ENCODE peak calls at places on chromosomes 12 and 14, in ten cellular contexts. I, Y, M, O, E, F, C, D, Z and N are unnamed samples.

GRCh38 chr14:22791302-22791701 is 23.9 kb downstream of the SLC7A7 start:
- DNase-seq in D (no peak), Z (no peak), M (peak; percentile 13), I (no peak), E (no peak), C (peak; percentile 86), F (no peak), O (no peak), Y (no peak), N (no peak)

GRCh38 chr14:75044322-75044721 is 6.9 kb downstream of the MLH3 start:
- DNase-seq in I (no peak), M (no peak), E (no peak), Y (no peak), Z (no peak), F (no peak), D (no peak), C (peak; percentile 75), O (no peak), N (no peak)

GRCh38 chr14:53857625-53858343 is 98.8 kb downstream of the BMP4 start:
- DNase-seq in Y (no peak), F (no peak), M (no peak), D (no peak), O (no peak), Z (no peak), C (no peak), I (no peak), E (no peak), N (no peak)

GRCh38 chr12:131105736-131106356 is 152.1 kb downstream of the ADGRD1 start:
- DNase-seq in C (no peak), M (no peak), Y (no peak), I (peak; percentile 44), Z (no peak), D (no peak), F (no peak), O (no peak), E (no peak), N (no peak)

GRCh38 chr14:79044894-79045624 is 874.9 kb downstream of the NRXN3 start:
- DNase-seq in D (no peak), I (no peak), Y (peak; percentile 11), M (no peak), Z (peak; percentile 6), O (peak; percentile 29), C (peak; percentile 87), E (no peak), F (no peak), N (peak; percentile 89)

GRCh38 chr12:49706351-49707126 is 666 bp downstream of the FMNL3 start:
- DNase-seq in M (peak; percentile 28), E (no peak), D (no peak), Y (peak; percentile 65), C (peak; percentile 65), I (peak; percentile 57), F (peak; percentile 2), O (peak; percentile 18), Z (peak; percentile 74), N (peak; percentile 54)

GRCh38 chr12:132506730-132507538 is 17.0 kb downstream of the FBRSL1 start:
- DNase-seq in M (peak; percentile 91), Y (no peak), C (peak; percentile 79), E (peak; percentile 86), F (peak; percentile 48), Z (no peak), D (no peak), O (peak; percentile 31), I (peak; percentile 71), N (no peak)

GRCh38 chr12:116559330-116560080 is at the start of gene MAP1LC3B2:
- DNase-seq in D (no peak), M (peak; percentile 51), O (peak; percentile 84), C (peak; percentile 93), F (peak; percentile 42), E (peak; percentile 57), I (peak; percentile 93), Z (peak; percentile 30), Y (peak; percentile 28), N (peak; percentile 80)

GRCh38 chr12:100184549-100184948 is 16.1 kb upstream of the ACTR6 start:
- DNase-seq in F (no peak), C (no peak), Y (no peak), M (no peak), I (no peak), O (no peak), D (no peak), Z (no peak), E (no peak), N (no peak)

GRCh38 chr14:61940669-61941420 is 178.6 kb downstream of the SNAPC1 start:
- DNase-seq in C (no peak), D (no peak), E (no peak), F (no peak), O (no peak), M (no peak), Y (peak; percentile 43), Z (peak; percentile 35), I (no peak), N (no peak)

GRCh38 chr12:112635036-112635435 is 156.5 kb upstream of the RPH3A start:
- DNase-seq in I (no peak), M (no peak), F (no peak), E (no peak), O (no peak), Z (no peak), Y (no peak), C (no peak), D (no peak), N (no peak)

GRCh38 chr12:51620448-51620847 is 29.4 kb downstream of the SCN8A start:
- DNase-seq in D (no peak), E (no peak), F (no peak), O (no peak), M (no peak), C (peak; percentile 63), Y (no peak), I (no peak), Z (no peak), N (no peak)
- H3K4me3 ChIP-seq in D (no peak overlapping the region), E (no peak overlapping the region), F (no peak overlapping the region), O (no peak overlapping the region), M (no peak overlapping the region), C (no peak overlapping the region), Y (no peak overlapping the region), I (no peak overlapping the region), Z (no peak overlapping the region), N (no peak overlapping the region)

DNA sequence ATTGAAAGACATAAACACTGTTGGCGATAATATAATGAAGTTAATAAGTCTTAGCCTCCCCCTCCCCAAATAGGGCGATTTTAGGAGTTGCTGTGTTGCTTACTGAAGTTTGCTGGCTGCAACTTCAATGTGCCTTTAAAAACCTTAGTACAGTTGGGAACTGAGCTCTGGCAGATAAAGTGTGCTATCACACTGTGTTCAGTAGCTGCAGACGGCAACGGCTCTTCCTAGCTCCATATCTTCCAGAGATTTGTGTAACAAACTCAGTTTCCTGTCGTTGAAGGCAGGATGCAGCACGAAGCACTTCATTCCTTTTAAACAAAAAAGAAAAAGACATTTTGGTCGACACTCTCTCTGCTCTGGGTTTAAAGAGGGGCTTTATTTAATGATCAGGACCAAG is 19.7 kb downstream of the PLXNC1 start:
- DNase-seq in Y (no peak), C (no peak), M (no peak), I (no peak), E (no peak), O (no peak), D (no peak), Z (no peak), F (no peak), N (no peak)
- H3K27ac ChIP-seq in Y (no peak overlapping the region), C (no peak overlapping the region), M (no peak overlapping the region), I (no peak overlapping the region), E (no peak overlapping the region), O (no peak overlapping the region), D (no peak overlapping the region), Z (no peak overlapping the region), F (no peak overlapping the region), N (no peak overlapping the region)

GRCh38 chr14:101561145-101561896 is at the start of gene DIO3:
- DNase-seq in F (no peak), D (peak; percentile 88), M (no peak), C (peak; percentile 13), Z (peak; percentile 96), I (peak; percentile 58), Y (peak; percentile 93), O (peak; percentile 40), E (peak; percentile 20), N (no peak)

GRCh38 chr14:101563654-101564443 is 2.6 kb downstream of the DIO3 start:
- DNase-seq in Z (peak; percentile 58), F (no peak), C (no peak), E (no peak), M (no peak), I (no peak), O (no peak), Y (peak; percentile 67), D (no peak), N (no peak)

GRCh38 chr14:101561897-101562490 is 699 bp downstream of the DIO3 start:
- DNase-seq in E (no peak), C (no peak), I (no peak), O (no peak), Z (no peak), Y (peak; percentile 17), F (no peak), M (no peak), D (no peak), N (no peak)

GRCh38 chr14:101563352-101563653 is 2.0 kb downstream of the DIO3 start:
- DNase-seq in M (no peak), F (no peak), O (no peak), C (no peak), I (no peak), D (no peak), E (no peak), Y (no peak), Z (no peak), N (no peak)

GRCh38 chr14:101562659-101563351 is 1.5 kb downstream of the DIO3 start:
- DNase-seq in O (no peak), F (no peak), Y (peak; percentile 9), I (no peak), C (no peak), D (no peak), Z (no peak), E (no peak), M (no peak), N (no peak)
- H3K27me3 ChIP-seq in O (peaks cover 93% of the 10 kb centered on the region), F (peaks cover 8% of the 10 kb centered on the region), Y (peaks cover 94% of the 10 kb centered on the region), I (peaks cover 48% of the 10 kb centered on the region), C (peaks cover 82% of the 10 kb centered on the region), D (peaks cover 91% of the 10 kb centered on the region), Z (peaks cover 96% of the 10 kb centered on the region), E (no peaks in the 10 kb centered on the region), M (peaks cover 92% of the 10 kb centered on the region), N (peaks cover 68% of the 10 kb centered on the region)

GRCh38 chr14:69133206-69134125 is 19.5 kb downstream of the DCAF5 start:
- DNase-seq in F (no peak), E (peak; percentile 44), C (peak; percentile 87), M (no peak), Y (no peak), Z (no peak), D (no peak), I (no peak), O (no peak), N (no peak)
- H3K4me3 ChIP-seq in F (no peak overlapping the region), E (no peak overlapping the region), C (peak overlapping the region; percentile 56), M (no peak overlapping the region), Y (no peak overlapping the region), Z (no peak overlapping the region), D (no peak overlapping the region), I (no peak overlapping the region), O (no peak overlapping the region), N (no peak overlapping the region)